ENCODE peak calls at places on chromosomes 4 and X, in four cellular contexts. U, I, F and Q are unnamed samples.

GRCh38 chr4:122692641-122693520 is 39.6 kb upstream of the BBS12 start:
- DNase-seq in U (no peak), I (no peak), F (no peak), Q (no peak)

GRCh38 chr4:30718021-30718888 is 1.9 kb upstream of the PCDH7 start:
- DNase-seq in I (no peak), U (peak), F (peak), Q (peak)

GRCh38 chrX:123993904-123994635 is 32.6 kb downstream of the STAG2 start:
- DNase-seq in I (no peak), F (no peak), U (no peak), Q (no peak)

GRCh38 chr4:5722328-5722727 is 11.3 kb downstream of the EVC start:
- DNase-seq in I (peak), U (no peak), F (no peak), Q (no peak)

GRCh38 chrX:12970691-12971202 is 4.2 kb upstream of the TMSB4X start:
- DNase-seq in U (peak), I (peak), F (peak), Q (no peak)

GRCh38 chr4:25830545-25830944 is 32.2 kb downstream of the SEL1L3 start:
- DNase-seq in U (no peak), I (no peak), F (no peak), Q (no peak)

GRCh38 chr4:87679449-87680169 is 29.5 kb downstream of the DMP1 start:
- DNase-seq in U (peak), I (peak), F (peak), Q (peak)

GRCh38 chr4:95044204-95044848 is 286.6 kb downstream of the BMPR1B start:
- DNase-seq in I (no peak), F (no peak), U (no peak), Q (peak)

GRCh38 chr4:47490550-47490949 is 5.5 kb downstream of the ATP10D start:
- DNase-seq in U (no peak), I (no peak), F (peak), Q (no peak)

GRCh38 chrX:153449306-153450113 is 3.7 kb upstream of the TREX2 start:
- DNase-seq in U (no peak), F (no peak), I (no peak), Q (no peak)

GRCh38 chr4:67291639-67292038 is 253.7 kb downstream of the CENPC start:
- DNase-seq in U (no peak), F (no peak), I (no peak), Q (peak)

GRCh38 chr4:48756689-48757220 is 23.3 kb downstream of the FRYL start:
- DNase-seq in I (no peak), U (no peak), F (no peak), Q (no peak)

GRCh38 chrX:38347136-38347535 is 5.3 kb upstream of the OTC start:
- DNase-seq in I (no peak), F (no peak), U (no peak), Q (no peak)

GRCh38 chr4:82797591-82798081 is 960 bp downstream of the SCD5 start:
- DNase-seq in I (peak), F (peak), U (no peak), Q (peak)

GRCh38 chr4:7876096-7876993 is 63.3 kb downstream of the AFAP1 start:
- DNase-seq in U (no peak), F (peak), I (no peak), Q (peak)

GRCh38 chrX:101682723-101683122 is 23.1 kb upstream of the ARMCX2 start:
- DNase-seq in U (no peak), F (no peak), I (no peak), Q (no peak)

GRCh38 chrX:34300871-34301270 is 168.8 kb upstream of the FAM47A start:
- DNase-seq in F (peak), I (peak), U (peak), Q (peak)

GRCh38 chr4:164169591-164169990 is 584.3 kb upstream of the SMIM31 start:
- DNase-seq in U (no peak), I (no peak), F (no peak), Q (no peak)

GRCh38 chrX:134006484-134007161 is 21.2 kb upstream of the GPC3 start:
- DNase-seq in U (no peak), F (no peak), I (no peak), Q (no peak)

GRCh38 chrX:50697691-50698090 is 116.3 kb downstream of the SHROOM4 start:
- DNase-seq in U (no peak), I (no peak), F (no peak), Q (no peak)

GRCh38 chr4:36242629-36243354 is 1.5 kb downstream of the ARAP2 start:
- DNase-seq in F (no peak), U (peak), I (peak), Q (no peak)

GRCh38 chr4:70703695-70704332 is 15.5 kb downstream of the UTP3 start:
- DNase-seq in I (no peak), U (peak), F (no peak), Q (no peak)

GRCh38 chr4:13515268-13515667 is 29.0 kb downstream of the NKX3-2 start:
- DNase-seq in U (no peak), F (no peak), I (no peak), Q (no peak)

GRCh38 chrX:6941041-6941440 is 206.5 kb upstream of the STS start:
- DNase-seq in U (no peak), I (no peak), F (no peak), Q (no peak)

GRCh38 chr4:129672941-129673340 is 577.0 kb downstream of the C4orf33 start:
- DNase-seq in F (no peak), U (no peak), I (no peak), Q (no peak)

GRCh38 chr4:51835079-51835478 is 7.9 kb upstream of the DCUN1D4 start:
- DNase-seq in U (no peak), F (no peak), I (no peak), Q (no peak)

GRCh38 chrX:140572724-140573123 is 67.9 kb upstream of the SOX3 start:
- DNase-seq in F (peak), U (peak), I (peak), Q (peak)
- TF ChIP-seq CTCF in F (peak), U (no peak), I (peak), Q (peak)

GRCh38 chr4:63029380-63029779 is 1379.9 kb downstream of the TECRL start:
- DNase-seq in I (no peak), U (no peak), F (no peak), Q (no peak)
- TF ChIP-seq CTCF in I (no peak), U (no peak), F (no peak), Q (no peak)

GRCh38 chrX:70332600-70332999 is 42.7 kb downstream of the KIF4A start:
- DNase-seq in I (no peak), U (no peak), F (no peak), Q (no peak)
- TF ChIP-seq CTCF in I (no peak), U (no peak), F (peak), Q (no peak)

DNA sequence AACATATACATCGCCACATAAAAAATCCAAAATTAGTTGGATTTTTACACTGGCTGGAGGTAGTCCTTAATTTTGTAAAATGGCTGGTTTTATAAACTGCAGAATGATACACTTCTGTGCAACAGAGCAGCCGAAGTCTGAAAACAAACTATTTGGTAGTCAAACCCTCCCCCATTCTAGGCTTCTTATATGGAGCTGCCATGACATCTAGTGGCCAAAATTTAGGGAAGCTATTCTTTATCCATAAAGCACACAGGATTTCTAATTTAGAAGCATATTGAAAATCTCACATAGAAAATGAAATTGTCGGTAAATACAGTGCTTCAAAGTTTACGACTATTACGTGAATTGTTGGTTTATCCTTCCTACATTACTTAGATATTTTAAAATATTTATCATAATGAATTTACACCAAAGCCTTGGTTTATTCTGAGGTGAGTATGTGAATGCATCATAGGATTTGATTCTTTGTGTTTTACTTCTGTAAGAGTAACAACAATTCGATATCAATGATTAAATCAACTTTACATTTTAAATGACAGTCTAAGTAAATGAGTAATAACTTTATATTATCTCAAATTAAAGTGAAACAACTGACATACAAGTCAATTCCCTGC is 113.4 kb upstream of the FAM241A start:
- DNase-seq in F (no peak), U (peak), I (no peak), Q (peak)
- TF ChIP-seq CTCF in F (peak), U (peak), I (peak), Q (peak)

GRCh38 chr4:139453041-139453370 is 915 bp upstream of the RAB33B start:
- DNase-seq in I (peak), F (no peak), U (peak), Q (no peak)
- TF ChIP-seq CTCF in I (peak), F (peak), U (peak), Q (peak)

DNA sequence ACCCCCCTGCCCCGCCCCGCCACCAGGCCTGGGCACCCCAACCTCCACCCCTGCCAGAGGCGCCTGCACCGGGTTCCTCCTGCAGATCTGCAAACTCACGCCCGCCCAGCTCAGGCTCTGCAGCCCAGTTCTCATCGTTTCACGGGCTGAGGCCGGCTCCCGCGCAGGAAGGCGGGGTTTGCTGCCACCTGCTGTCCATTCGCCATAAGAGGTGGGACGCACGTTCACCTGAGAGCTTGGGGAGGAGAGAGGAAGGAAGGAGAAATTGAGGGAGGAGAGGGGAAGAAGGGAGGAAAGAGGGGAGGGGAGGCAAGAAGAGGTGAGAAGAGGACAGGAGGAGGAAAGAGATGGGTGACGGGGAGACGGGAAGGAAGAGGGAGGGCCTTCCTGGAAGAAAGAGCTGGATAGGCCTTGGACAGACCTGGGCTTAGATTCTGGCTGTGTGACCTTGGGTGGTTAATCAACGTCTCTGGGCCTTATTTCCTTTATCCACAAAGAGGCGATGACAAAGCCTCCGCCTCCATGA is 114.5 kb downstream of the ADRA2C start:
- DNase-seq in I (peak), U (peak), F (peak), Q (peak)
- TF ChIP-seq CTCF in I (peak), U (peak), F (peak), Q (peak)

DNA sequence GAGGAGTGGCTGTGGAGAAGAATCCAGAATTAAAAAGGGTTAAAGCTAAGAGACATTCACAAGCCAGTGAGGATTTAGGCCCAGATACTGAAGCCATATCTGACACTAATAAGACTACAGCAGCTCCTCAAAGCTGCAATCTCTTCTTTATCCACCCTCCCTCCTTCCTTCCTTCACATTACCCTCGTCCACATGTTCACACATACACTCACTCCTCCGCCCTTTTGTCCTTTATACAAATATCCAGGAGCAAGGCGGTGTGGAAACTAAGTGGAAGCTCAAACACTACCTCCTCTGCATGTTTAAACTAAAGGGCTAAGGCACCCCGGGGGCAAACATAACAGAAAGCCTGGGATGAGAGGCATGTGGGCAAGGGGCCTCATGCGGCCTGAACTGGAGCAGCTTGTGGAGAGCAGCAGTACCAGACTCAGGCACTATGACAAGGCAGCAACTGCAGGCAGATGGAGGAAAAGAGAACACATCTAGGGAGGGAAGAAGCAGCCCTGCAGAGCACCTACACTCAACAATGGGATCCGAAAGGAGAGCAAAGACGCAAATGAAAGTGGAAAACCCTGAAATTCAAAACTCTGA is 9.4 kb downstream of the MAB21L2 start:
- DNase-seq in F (peak), U (no peak), I (no peak), Q (peak)
- TF ChIP-seq CTCF in F (peak), U (no peak), I (no peak), Q (no peak)